ENCODE peak calls at places on chromosomes 5 and 9, in nine cellular contexts. N is HCT116, K is heart left ventricle, J is heart right ventricle, O is A549, H is lung, L is neural progenitor cell, A is HepG2, X is spleen. P is an unnamed sample. For H3K4me1 and H3K9me3, the result is how much of the 10 kb centered on the place peaks cover.

GRCh38 chr5:6043491-6044310 is 334.6 kb downstream of the MED10 start:
- DNase-seq in K (no peak), H (no peak), N (no peak), X (peak), A (no peak), L (no peak), J (no peak), O (no peak), P (no peak)

GRCh38 chr5:76819851-76820280 is 1.0 kb downstream of the F2RL1 start:
- DNase-seq in K (no peak), L (peak), A (no peak), X (peak), O (peak), N (no peak), J (peak), H (no peak), P (peak)

GRCh38 chr5:32312194-32312681 is 501 bp downstream of the MTMR12 start:
- DNase-seq in O (peak), X (peak), L (peak), A (no peak), K (peak), H (peak), N (no peak), J (peak), P (peak)

GRCh38 chr9:136220017-136220729 is 15.2 kb upstream of the LHX3 start:
- DNase-seq in O (peak), A (no peak), X (no peak), H (no peak), K (no peak), L (no peak), J (no peak), N (no peak), P (no peak)

GRCh38 chr5:150295172-150295611 is 5.6 kb upstream of the CAMK2A start:
- DNase-seq in L (no peak), N (no peak), A (peak), J (peak), K (peak), H (no peak), X (no peak), O (peak), P (peak)

GRCh38 chr9:124251605-124252366 is 6.0 kb upstream of the NEK6 start:
- DNase-seq in N (no peak), X (no peak), K (no peak), H (no peak), A (no peak), O (peak), J (no peak), L (no peak), P (no peak)

GRCh38 chr9:104903609-104904008 is 24.3 kb downstream of the ABCA1 start:
- DNase-seq in J (no peak), L (no peak), K (no peak), A (peak), H (no peak), N (no peak), X (no peak), O (no peak), P (no peak)

GRCh38 chr9:131030978-131031641 is 22.1 kb downstream of the LAMC3 start:
- DNase-seq in N (no peak), J (no peak), O (no peak), H (no peak), L (no peak), X (no peak), K (no peak), A (no peak), P (no peak)

GRCh38 chr9:101999441-101999840 is 261.0 kb upstream of the GRIN3A start:
- DNase-seq in A (no peak), H (no peak), J (no peak), O (no peak), L (peak), X (no peak), N (no peak), K (no peak), P (no peak)

GRCh38 chr5:168481330-168481788 is 4.9 kb upstream of the RARS1 start:
- DNase-seq in X (no peak), K (no peak), A (peak), O (no peak), N (no peak), H (no peak), L (no peak), J (no peak), P (no peak)

GRCh38 chr9:73011346-73011745 is 58.5 kb upstream of the ALDH1A1 start:
- DNase-seq in J (no peak), X (no peak), H (no peak), A (no peak), L (no peak), N (no peak), K (no peak), O (no peak), P (no peak)

GRCh38 chr5:95761771-95762680 is 30.9 kb downstream of the RHOBTB3 start:
- DNase-seq in A (no peak), K (no peak), J (no peak), H (no peak), L (no peak), X (no peak), O (no peak), N (no peak), P (no peak)

GRCh38 chr5:132561601-132562000 is 4.8 kb downstream of the RAD50 start:
- DNase-seq in J (no peak), H (no peak), N (no peak), K (no peak), O (no peak), A (no peak), X (no peak), L (no peak), P (no peak)

GRCh38 chr5:57215629-57216195 is 41.9 kb downstream of the GPBP1 start:
- DNase-seq in K (no peak), O (no peak), H (no peak), A (no peak), L (no peak), X (no peak), J (no peak), N (no peak), P (no peak)

GRCh38 chr9:85420750-85421149 is 321.0 kb downstream of the AGTPBP1 start:
- DNase-seq in K (no peak), O (no peak), H (no peak), J (no peak), L (peak), X (no peak), N (no peak), A (no peak), P (no peak)

GRCh38 chr9:95268681-95269080 is 48.8 kb downstream of the FANCC start:
- DNase-seq in J (no peak), K (peak), N (peak), A (peak), O (peak), L (peak), H (no peak), X (no peak), P (no peak)

GRCh38 chr5:37900692-37901091 is 60.9 kb upstream of the GDNF start:
- DNase-seq in L (peak), A (peak), H (no peak), J (peak), X (no peak), O (peak), N (peak), K (peak), P (peak)

GRCh38 chr9:68653141-68653595 is 51.9 kb upstream of the PIP5K1B start:
- DNase-seq in J (no peak), A (no peak), N (no peak), O (no peak), K (no peak), X (no peak), H (no peak), L (no peak), P (no peak)

GRCh38 chr5:134174841-134175839 is 1.6 kb downstream of the SKP1 start:
- DNase-seq in J (no peak), A (peak), X (no peak), H (no peak), O (peak), L (peak), N (no peak), K (no peak), P (no peak)

GRCh38 chr5:72159501-72159911 is 52.2 kb downstream of the MAP1B start:
- DNase-seq in J (no peak), A (no peak), L (no peak), K (no peak), X (no peak), O (no peak), H (no peak), N (no peak), P (no peak)

GRCh38 chr5:144468542-144468941 is 297.9 kb downstream of the KCTD16 start:
- DNase-seq in J (no peak), L (no peak), K (no peak), X (no peak), N (no peak), H (no peak), A (no peak), O (no peak), P (no peak)

GRCh38 chr5:150289551-150290390 is at the start of gene CAMK2A:
- DNase-seq in J (no peak), H (no peak), K (no peak), X (no peak), N (no peak), L (peak), O (no peak), A (no peak), P (no peak)

GRCh38 chr9:125649315-125649714 is 57.7 kb downstream of the MAPKAP1 start:
- DNase-seq in N (peak), O (peak), J (no peak), H (no peak), L (no peak), X (no peak), K (peak), A (no peak), P (no peak)

GRCh38 chr5:139104577-139105271 is 93.4 kb downstream of the SIL1 start:
- DNase-seq in H (peak), K (peak), O (no peak), L (no peak), A (no peak), J (peak), N (no peak), X (no peak), P (no peak)

GRCh38 chr9:7216004-7216821 is 458.4 kb downstream of the KDM4C start:
- DNase-seq in X (no peak), N (no peak), L (no peak), J (no peak), K (no peak), A (peak), H (no peak), O (peak), P (no peak)

GRCh38 chr5:35854248-35854647 is 2.4 kb upstream of the IL7R start:
- DNase-seq in K (no peak), A (no peak), H (no peak), J (no peak), O (no peak), L (no peak), X (no peak), N (no peak), P (no peak)

GRCh38 chr5:83095973-83096539 is 18.7 kb downstream of the XRCC4 start:
- DNase-seq in X (no peak), A (peak), H (no peak), O (peak), N (peak), J (no peak), K (no peak), L (no peak), P (no peak)

GRCh38 chr5:172523146-172523745 is 68.9 kb upstream of the SH3PXD2B start:
- DNase-seq in N (no peak), L (no peak), H (peak), X (peak), O (no peak), J (no peak), K (no peak), A (no peak), P (no peak)

GRCh38 chr5:176359658-176360057 is 1.9 kb downstream of the KIAA1191 start:
- DNase-seq in L (no peak), X (no peak), J (no peak), O (no peak), N (no peak), K (no peak), A (no peak), H (no peak), P (no peak)

GRCh38 chr9:97507585-97507984 is 6.1 kb downstream of the TMOD1 start:
- DNase-seq in X (no peak), J (no peak), A (no peak), H (no peak), L (no peak), O (no peak), N (no peak), K (no peak), P (no peak)

GRCh38 chr5:83583859-83584258 is 112.3 kb downstream of the VCAN start:
- DNase-seq in X (no peak), L (no peak), O (no peak), N (no peak), A (no peak), H (no peak), K (no peak), J (no peak), P (no peak)

GRCh38 chr9:35112257-35113020 is 3.2 kb downstream of the ATOSB start:
- DNase-seq in J (no peak), A (no peak), H (no peak), O (no peak), X (no peak), N (no peak), L (no peak), K (no peak), P (no peak)

GRCh38 chr9:35108461-35108860 is 5.5 kb upstream of the STOML2 start:
- DNase-seq in L (no peak), K (no peak), A (no peak), O (no peak), J (no peak), N (no peak), X (no peak), H (no peak), P (no peak)

GRCh38 chr9:35108946-35109575 is 6.1 kb upstream of the STOML2 start:
- DNase-seq in L (no peak), A (no peak), K (no peak), O (no peak), J (no peak), X (no peak), N (no peak), H (no peak), P (no peak)

GRCh38 chr9:35110327-35110758 is 5.3 kb downstream of the ATOSB start:
- DNase-seq in L (no peak), N (no peak), O (peak), K (no peak), X (no peak), A (no peak), H (no peak), J (no peak), P (no peak)

GRCh38 chr9:35111006-35111933 is 4.4 kb downstream of the ATOSB start:
- DNase-seq in A (peak), L (peak), K (peak), X (peak), O (peak), N (peak), H (peak), J (peak), P (peak)
- H3K4me1 ChIP-seq in A (under half), L (under half), K (under half), X (half or more), O (under half), N (half or more), H (under half), J (under half), P (under half)

GRCh38 chr5:73384861-73385260 is 63.7 kb downstream of the FOXD1 start:
- DNase-seq in O (no peak), L (no peak), X (no peak), N (no peak), J (no peak), A (no peak), K (no peak), H (no peak), P (no peak)
- H3K9me3 ChIP-seq in O (under half), L (under half), X (under half), N (under half), J (under half), A (under half), K (under half), H (under half), P (under half)

GRCh38 chr9:111037744-111038335 is 430 bp downstream of the LPAR1 start:
- DNase-seq in J (peak), X (peak), K (peak), N (peak), O (peak), L (peak), A (peak), H (no peak), P (peak)
- TF ChIP-seq CTCF in J (no peak), X (no peak), K (no peak), N (peak), O (peak), L (peak), A (peak), H (no peak), P (no peak)

GRCh38 chr9:14180942-14181270 is 133.0 kb downstream of the NFIB start:
- DNase-seq in K (no peak), O (no peak), X (no peak), N (no peak), L (no peak), A (no peak), J (no peak), H (no peak), P (no peak)
- H3K4me1 ChIP-seq in K (half or more), O (under half), X (under half), N (under half), L (under half), A (under half), J (under half), H (under half), P (under half)

DNA sequence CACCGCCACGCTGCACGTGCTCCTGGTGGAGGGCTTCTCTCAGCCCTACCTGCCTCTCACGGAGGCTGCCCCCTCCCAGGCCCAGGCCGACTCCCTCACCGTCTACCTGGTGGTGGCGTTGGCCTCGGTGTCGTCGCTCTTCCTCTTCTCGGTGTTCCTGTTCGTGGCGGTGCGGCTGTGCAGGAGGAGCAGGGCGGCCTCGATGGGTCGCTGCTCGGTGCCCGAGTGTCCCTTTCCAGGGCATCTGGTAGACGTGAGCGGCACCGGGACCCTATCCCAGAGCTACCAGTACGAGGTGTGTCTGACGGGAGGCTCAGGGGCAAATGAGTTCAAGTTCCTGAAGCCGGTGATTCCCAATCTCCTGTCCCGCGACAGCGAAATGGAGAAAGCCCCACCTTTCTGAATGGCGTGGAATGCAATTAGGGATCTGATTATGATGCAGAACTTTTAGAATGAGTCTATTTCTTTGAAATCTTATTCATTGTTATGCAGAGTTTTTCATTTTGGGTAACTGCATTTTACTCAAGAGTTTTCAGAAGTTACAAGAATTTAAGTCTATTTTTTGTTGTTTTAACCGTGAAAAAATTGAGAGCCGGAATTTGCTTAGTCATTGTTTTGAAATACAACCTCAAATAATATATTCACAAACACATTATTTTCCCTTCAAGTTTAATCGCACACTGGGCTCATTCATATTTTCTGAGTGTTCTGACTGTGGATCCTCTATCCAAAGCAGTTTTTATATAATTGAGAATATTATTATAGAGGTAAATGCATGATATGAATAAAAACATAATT is 8.5 kb upstream of the PCDHB15 start:
- DNase-seq in N (no peak), K (no peak), L (no peak), A (no peak), J (no peak), X (no peak), H (no peak), O (no peak), P (no peak)
- H3K9me3 ChIP-seq in N (under half), K (under half), L (under half), A (under half), J (half or more), X (half or more), H (under half), O (under half), P (half or more)

DNA sequence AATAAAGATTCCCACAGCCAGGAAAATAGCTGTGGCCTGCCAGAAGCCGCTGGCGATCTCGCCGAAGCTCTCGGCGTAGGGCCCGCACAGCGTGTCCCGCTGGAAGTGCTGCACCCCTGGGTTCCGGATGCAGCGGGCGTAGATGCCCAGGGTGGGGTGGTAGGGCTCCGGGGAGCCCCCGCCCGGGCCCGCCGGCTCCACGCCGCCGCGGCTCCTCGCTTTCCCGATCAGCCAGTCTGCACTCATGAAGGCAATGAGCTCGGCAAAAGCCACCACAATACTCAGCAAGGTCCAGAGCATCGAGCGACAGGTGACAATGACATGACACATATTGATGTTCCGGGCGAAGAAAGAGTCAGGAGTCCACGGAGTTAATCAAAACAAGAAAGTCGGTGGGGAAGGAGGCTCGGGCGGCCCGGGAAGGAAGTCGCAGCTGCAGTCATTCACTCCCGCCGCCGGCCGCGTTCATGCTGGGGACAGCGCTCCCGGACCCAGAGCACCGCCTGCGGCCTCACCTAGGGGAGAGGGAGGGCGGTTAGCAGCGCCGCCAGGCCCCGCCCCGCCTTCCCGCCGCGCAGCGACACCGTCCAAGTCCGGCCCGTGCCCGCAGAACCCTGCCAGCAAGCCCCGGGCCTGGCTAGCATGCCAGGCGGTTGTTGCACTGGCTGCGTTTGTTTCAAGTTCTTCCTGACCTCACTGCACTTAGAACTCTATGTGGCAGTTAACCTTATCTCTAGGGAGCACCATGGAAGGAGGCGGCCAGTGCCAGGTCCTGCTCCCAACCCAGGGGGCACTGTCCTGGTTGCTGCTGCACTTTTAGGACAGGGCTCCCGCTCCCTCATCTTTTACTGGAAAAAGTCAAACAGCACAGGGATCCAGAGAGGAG is 138.4 kb downstream of the LHFPL2 start:
- DNase-seq in L (peak), J (peak), H (peak), X (peak), K (peak), A (no peak), N (no peak), O (no peak), P (peak)
- TF ChIP-seq CTCF in L (peak), J (no peak), H (no peak), X (peak), K (no peak), A (no peak), N (peak), O (no peak), P (peak)

DNA sequence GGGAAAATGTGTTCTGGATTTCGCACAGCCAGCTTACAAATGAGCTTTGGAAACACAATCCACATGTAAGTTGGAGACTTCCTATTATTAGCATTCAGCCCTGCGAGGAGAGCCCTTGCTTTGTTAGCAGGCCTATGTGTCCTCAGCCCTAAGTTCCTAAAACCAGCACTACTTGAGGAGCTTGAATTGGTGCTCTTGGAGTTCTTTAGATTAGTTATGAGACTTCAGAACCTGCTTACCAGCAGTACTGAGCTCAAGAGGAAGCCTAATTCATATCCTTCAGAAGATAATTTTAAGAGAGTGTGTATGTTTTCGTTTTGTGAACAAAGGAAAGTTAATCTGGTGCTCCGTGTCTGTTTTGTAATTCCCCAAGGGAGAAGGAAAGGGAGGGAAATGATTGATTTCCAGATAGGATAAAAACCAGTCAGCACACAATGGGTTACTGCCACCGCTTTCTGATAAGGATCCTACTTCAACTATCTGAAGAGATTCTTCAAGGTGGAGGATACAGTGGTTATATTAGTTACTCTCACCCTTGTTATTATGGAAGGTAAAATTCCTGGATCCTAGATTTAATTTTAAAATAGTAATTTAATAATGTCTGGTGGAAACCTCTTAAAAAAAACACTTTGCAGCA is 35.2 kb downstream of the PIK3R1 start:
- DNase-seq in H (no peak), A (no peak), O (no peak), J (no peak), N (no peak), X (no peak), L (no peak), K (no peak), P (no peak)
- H3K4me1 ChIP-seq in H (under half), A (under half), O (under half), J (half or more), N (under half), X (half or more), L (under half), K (half or more), P (under half)